ENCODE peak calls at places on chromosome 1, in ten cellular contexts. D is EH; A is astrocyte of the spinal cord; C is NCI-H524 treated with DMSO at 0.1 percent for 48 hours; O is amniotic epithelial cell; K is mesothelial cell of epicardium; V is adrenal gland; F is SJSA1; Z is naive thymus-derived CD8-positive, alpha-beta T cell; X is ELR. T is an unnamed sample.

GRCh38 chr1:115456441-115456961 is 118.5 kb upstream of the NGF start:
- DNase-seq in D (peak), A (peak), C (no peak), O (no peak), K (no peak), V (no peak), F (no peak), Z (no peak), X (peak), T (no peak)

GRCh38 chr1:65041014-65041413 is 74.7 kb upstream of the JAK1 start:
- DNase-seq in D (no peak), A (no peak), C (no peak), O (no peak), K (no peak), V (no peak), F (no peak), Z (no peak), X (no peak), T (no peak)

GRCh38 chr1:106603616-106604015 is 452.9 kb upstream of the PRMT6 start:
- DNase-seq in D (no peak), A (no peak), C (no peak), O (no peak), K (no peak), V (no peak), F (no peak), Z (no peak), X (no peak), T (no peak)

GRCh38 chr1:39632491-39633417 is 6.7 kb downstream of the HEYL start:
- DNase-seq in D (peak), A (peak), C (no peak), O (peak), K (peak), V (peak), F (no peak), Z (no peak), X (peak), T (no peak)

GRCh38 chr1:226107471-226108460 is 45.2 kb downstream of the H3-3A start:
- DNase-seq in D (no peak), A (no peak), C (no peak), O (no peak), K (no peak), V (no peak), F (no peak), Z (no peak), X (no peak), T (no peak)

GRCh38 chr1:24688621-24689195 is 45.6 kb downstream of the SRRM1 start:
- DNase-seq in D (peak), A (peak), C (no peak), O (peak), K (peak), V (peak), F (peak), Z (peak), X (peak), T (peak)

GRCh38 chr1:167996266-167996665 is 59.4 kb upstream of the MPC2 start:
- DNase-seq in D (no peak), A (no peak), C (no peak), O (no peak), K (no peak), V (no peak), F (no peak), Z (no peak), X (no peak), T (no peak)

GRCh38 chr1:151512801-151513625 is 1.8 kb downstream of the CGN start:
- DNase-seq in D (no peak), A (no peak), C (no peak), O (no peak), K (peak), V (no peak), F (no peak), Z (no peak), X (no peak), T (peak)

GRCh38 chr1:203175237-203176181 is at the start of gene MYBPH:
- DNase-seq in D (peak), A (no peak), C (no peak), O (no peak), K (no peak), V (no peak), F (no peak), Z (no peak), X (no peak), T (no peak)

GRCh38 chr1:17640411-17640810 is 100.9 kb downstream of the ARHGEF10L start:
- DNase-seq in D (peak), A (no peak), C (no peak), O (no peak), K (no peak), V (no peak), F (no peak), Z (no peak), X (no peak), T (no peak)

GRCh38 chr1:56803561-56804156 is 15.5 kb downstream of the FYB2 start:
- DNase-seq in D (peak), A (no peak), C (no peak), O (no peak), K (no peak), V (peak), F (no peak), Z (no peak), X (peak), T (peak)

GRCh38 chr1:188261849-188262248 is 1433.1 kb downstream of the PLA2G4A start:
- DNase-seq in D (no peak), A (no peak), C (no peak), O (no peak), K (no peak), V (no peak), F (no peak), Z (no peak), X (no peak), T (no peak)

GRCh38 chr1:155184835-155185782 is 11.5 kb downstream of the TRIM46 start:
- DNase-seq in D (no peak), A (no peak), C (no peak), O (no peak), K (no peak), V (no peak), F (no peak), Z (no peak), X (no peak), T (no peak)

GRCh38 chr1:180254854-180255253 is 24.8 kb downstream of the LHX4 start:
- DNase-seq in D (no peak), A (no peak), C (no peak), O (no peak), K (no peak), V (no peak), F (peak), Z (no peak), X (no peak), T (no peak)

GRCh38 chr1:224959121-224959520 is 29.6 kb downstream of the DNAH14 start:
- DNase-seq in D (no peak), A (no peak), C (no peak), O (peak), K (no peak), V (no peak), F (no peak), Z (no peak), X (no peak), T (no peak)

GRCh38 chr1:10682114-10682445 is 114.4 kb downstream of the CASZ1 start:
- DNase-seq in D (no peak), A (no peak), C (no peak), O (no peak), K (no peak), V (no peak), F (no peak), Z (no peak), X (no peak), T (no peak)